ENCODE peak calls at places on chromosomes 13 and 19, in nine cellular contexts. A is fibroblast of villous mesenchyme, V is fibroblast of lung, L is mammary epithelial cell, T is fibroblast of pulmonary artery, U is esophagus squamous epithelium, O is neural crest cell, S is left ventricle myocardium inferior, M is GM23338. X is an unnamed sample.

GRCh38 chr13:64206430-64207225 is 2791.0 kb upstream of the PCDH20 start:
- DNase-seq in O (no peak), A (no peak), M (no peak), S (no peak), L (no peak), T (no peak), U (no peak), V (no peak), X (no peak)

GRCh38 chr13:28040977-28041376 is 52.5 kb upstream of the URAD start:
- DNase-seq in O (no peak), M (no peak), U (no peak), L (no peak), A (no peak), V (no peak), T (peak; percentile 20), S (no peak), X (no peak)

GRCh38 chr13:44453881-44454280 is 80.3 kb downstream of the SERP2 start:
- DNase-seq in S (no peak), T (no peak), V (no peak), U (no peak), L (no peak), M (no peak), O (no peak), A (no peak), X (no peak)

GRCh38 chr19:32265991-32266390 is 79.4 kb upstream of the ZNF507 start:
- DNase-seq in A (no peak), T (no peak), S (no peak), V (no peak), O (no peak), M (peak; percentile 31), L (no peak), U (no peak), X (no peak)

GRCh38 chr19:38869836-38870607 is 8.1 kb downstream of the RINL start:
- DNase-seq in M (peak; percentile 81), O (peak; percentile 61), U (peak; percentile 37), L (peak; percentile 46), A (peak; percentile 72), S (peak; percentile 89), V (peak; percentile 44), T (peak; percentile 62), X (peak; percentile 73)

GRCh38 chr19:46975918-46976782 is 43.5 kb upstream of the NPAS1 start:
- DNase-seq in T (peak; percentile 99), S (peak; percentile 96), V (peak; percentile 97), M (peak; percentile 82), O (no peak), L (peak; percentile 56), A (peak; percentile 93), U (no peak), X (peak; percentile 41)

GRCh38 chr13:30576528-30576927 is 41.2 kb upstream of the USPL1 start:
- DNase-seq in A (peak; percentile 63), T (peak; percentile 55), S (no peak), O (no peak), V (peak; percentile 59), U (no peak), L (peak; percentile 73), M (no peak), X (no peak)

GRCh38 chr13:79482271-79482970 is 1.5 kb downstream of the NDFIP2 start:
- DNase-seq in V (no peak), L (no peak), A (no peak), U (no peak), M (no peak), T (no peak), S (no peak), O (no peak), X (no peak)

GRCh38 chr19:4597975-4598671 is 38.6 kb upstream of the SEMA6B start:
- DNase-seq in V (no peak), M (peak; percentile 87), L (no peak), A (peak; percentile 42), O (peak; percentile 61), U (no peak), T (no peak), S (no peak), X (no peak)

GRCh38 chr19:50657222-50657669 is 8.0 kb downstream of the C19orf81 start:
- DNase-seq in A (no peak), L (no peak), S (no peak), V (no peak), O (no peak), M (no peak), U (no peak), T (no peak), X (no peak)

GRCh38 chr13:39855236-39855635 is 199.8 kb downstream of the COG6 start:
- DNase-seq in O (no peak), V (no peak), T (no peak), U (no peak), M (no peak), L (no peak), A (no peak), S (no peak), X (no peak)

GRCh38 chr19:39109641-39110040 is 15.9 kb upstream of the PAK4 start:
- DNase-seq in U (no peak), L (no peak), S (no peak), O (no peak), M (no peak), A (no peak), T (no peak), V (no peak), X (no peak)

GRCh38 chr19:53507523-53508442 is 30.2 kb upstream of the ZNF331 start:
- DNase-seq in S (no peak), O (no peak), M (no peak), U (no peak), T (no peak), L (no peak), A (peak; percentile 6), V (peak; percentile 40), X (no peak)

GRCh38 chr13:47499358-47500150 is 501.5 kb downstream of the SUCLA2 start:
- DNase-seq in O (no peak), A (peak; percentile 88), V (peak; percentile 96), S (no peak), M (no peak), L (peak; percentile 81), U (no peak), T (peak; percentile 80), X (no peak)

GRCh38 chr19:12867120-12868099 is 13.8 kb downstream of the DNASE2 start:
- DNase-seq in S (no peak), M (peak; percentile 94), V (peak; percentile 52), L (no peak), A (peak; percentile 52), U (no peak), T (peak; percentile 61), O (peak; percentile 85), X (no peak)

GRCh38 chr19:16326401-16327130 is 1.9 kb downstream of the KLF2 start:
- DNase-seq in L (no peak), T (peak; percentile 61), V (no peak), U (no peak), S (no peak), O (no peak), A (no peak), M (peak; percentile 69), X (no peak)

GRCh38 chr19:18475004-18475453 is 37.1 kb upstream of the ISYNA1 start:
- DNase-seq in T (no peak), L (no peak), S (no peak), A (no peak), U (no peak), V (no peak), O (no peak), M (no peak), X (no peak)

DNA sequence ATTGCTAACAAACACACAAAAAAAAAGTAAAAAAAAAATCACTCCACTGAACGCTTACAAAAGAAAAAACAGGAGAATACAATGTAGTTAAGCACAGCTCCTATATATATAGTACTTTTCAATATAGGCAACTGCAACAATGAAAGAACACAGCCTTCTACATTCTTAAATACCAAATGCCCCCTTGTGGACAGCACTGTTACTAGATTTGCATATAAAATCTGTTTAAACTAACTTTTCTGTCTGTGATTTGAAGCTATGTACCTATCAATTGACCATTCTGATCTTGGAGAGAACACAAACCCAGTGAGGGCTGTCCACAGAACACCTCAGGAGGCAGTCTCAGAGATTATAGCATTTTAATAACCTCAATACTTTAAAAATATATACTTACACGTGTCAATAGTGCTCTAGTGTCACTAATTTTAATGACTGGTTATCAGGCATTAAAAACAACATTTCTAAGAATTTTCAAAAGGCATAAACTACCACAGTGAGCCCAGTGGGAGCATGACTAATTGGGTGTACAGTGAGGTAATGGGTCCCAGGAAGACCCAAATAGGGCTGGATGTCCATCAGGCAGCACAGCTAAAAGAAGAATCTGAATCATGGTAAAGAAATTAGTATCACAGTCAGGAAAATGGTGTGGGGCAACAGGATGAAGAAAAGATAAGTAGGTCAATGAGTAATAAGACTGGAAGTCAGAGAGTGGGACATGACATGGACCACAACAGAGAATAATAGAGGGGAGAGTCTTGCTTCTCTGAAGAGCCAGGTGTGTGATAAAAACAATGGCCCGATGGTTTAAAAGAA is 22.2 kb downstream of the CCDC169 start:
- DNase-seq in U (no peak), S (no peak), A (peak; percentile 71), L (no peak), V (peak; percentile 88), M (peak; percentile 85), O (peak; percentile 23), T (peak; percentile 88), X (no peak)
- TF ChIP-seq CTCF in U (peak; percentile 42), S (peak; percentile 71), A (peak; percentile 57), L (peak; percentile 54), V (peak; percentile 48), M (peak; percentile 56), O (peak; percentile 79), T (peak; percentile 69), X (no peak)

DNA sequence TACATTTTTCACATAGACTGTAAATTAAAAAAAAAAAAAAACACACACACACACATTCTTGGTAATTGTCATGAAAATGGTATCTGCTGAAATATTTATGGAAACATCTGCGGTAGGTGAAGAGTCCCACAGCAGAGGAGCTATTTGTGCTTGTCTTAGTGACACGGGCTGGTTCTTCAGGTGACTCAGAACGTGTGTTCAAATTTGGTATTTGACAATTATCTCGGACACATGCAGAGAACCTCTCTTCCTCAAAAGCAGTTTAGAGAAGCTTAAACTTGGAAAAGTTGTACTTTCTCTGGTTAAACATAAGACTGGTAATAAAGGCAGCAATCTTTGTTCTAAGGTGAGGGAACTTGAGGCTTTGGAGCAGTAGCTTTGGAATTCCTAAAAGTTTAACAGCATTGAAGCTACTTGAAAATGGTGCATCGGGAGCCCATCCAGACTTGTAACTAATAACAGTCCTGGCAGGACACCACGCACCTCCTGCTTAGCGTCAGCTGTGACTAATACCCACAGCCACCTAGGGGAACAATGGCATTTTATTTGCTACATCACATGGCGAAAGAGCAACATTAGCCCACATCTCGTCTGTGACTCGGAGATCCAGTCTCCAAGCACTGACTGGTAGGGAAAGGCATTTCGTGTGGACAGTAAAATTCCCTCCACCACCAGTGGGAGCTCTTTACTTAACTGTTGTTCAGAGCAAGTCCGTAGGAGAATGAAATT is 1505.1 kb upstream of the SLC10A2 start:
- DNase-seq in O (peak; percentile 67), L (peak; percentile 90), U (no peak), S (no peak), M (peak; percentile 79), A (peak; percentile 56), V (peak; percentile 88), T (peak; percentile 92), X (no peak)
- TF ChIP-seq CTCF in O (peak; percentile 83), L (peak; percentile 54), U (peak; percentile 54), S (peak; percentile 72), M (peak; percentile 89), A (peak; percentile 59), V (peak; percentile 36), T (peak; percentile 96), X (no peak)

GRCh38 chr13:96707146-96707545 is 287.1 kb downstream of the OXGR1 start:
- DNase-seq in A (no peak), V (no peak), O (no peak), S (no peak), U (no peak), L (no peak), M (no peak), T (no peak), X (no peak)
- TF ChIP-seq CTCF in A (no peak), V (no peak), O (no peak), S (no peak), U (no peak), L (no peak), M (no peak), T (no peak), X (no peak)

GRCh38 chr13:46317120-46317519 is 69.9 kb downstream of the RUBCNL start:
- DNase-seq in T (peak; percentile 59), L (no peak), O (no peak), A (peak; percentile 17), V (peak; percentile 64), U (no peak), S (no peak), M (no peak), X (no peak)
- TF ChIP-seq CTCF in T (peak; percentile 23), L (no peak), O (no peak), A (peak; percentile 15), V (no peak), U (no peak), S (no peak), M (no peak), X (no peak)